ENCODE peak calls at places on chromosomes 12 and 14, in eight cellular contexts. One of them, this sample, is unnamed.
A peak's percentile ranks its signal among the peaks of the same experiment; 100 is the strongest.

GRCh38 chr12:10235761-10236631 is 23.3 kb downstream of the GABARAPL1 start:
- DNase-seq in heart left ventricle: no peak
- DNase-seq in fibroblast of pulmonary artery: peak; percentile 62
- DNase-seq in EH: peak; percentile 48
- DNase-seq in H54: peak; percentile 21
- DNase-seq in esophagus squamous epithelium: no peak
- DNase-seq in GM20000: peak; percentile 54
- DNase-seq in iris pigment epithelial cell: peak; percentile 47
- DNase-seq in this sample: no peak

GRCh38 chr12:75488553-75488952 is 8.0 kb downstream of the GLIPR1 start:
- DNase-seq in heart left ventricle: no peak
- DNase-seq in fibroblast of pulmonary artery: peak; percentile 66
- DNase-seq in EH: peak; percentile 62
- DNase-seq in H54: no peak
- DNase-seq in esophagus squamous epithelium: no peak
- DNase-seq in GM20000: no peak
- DNase-seq in iris pigment epithelial cell: peak; percentile 56
- DNase-seq in this sample: no peak

GRCh38 chr14:52299692-52300278 is 14.3 kb upstream of the PTGER2 start:
- DNase-seq in heart left ventricle: no peak
- DNase-seq in fibroblast of pulmonary artery: peak; percentile 72
- DNase-seq in EH: peak; percentile 65
- DNase-seq in H54: no peak
- DNase-seq in esophagus squamous epithelium: no peak
- DNase-seq in GM20000: peak; percentile 61
- DNase-seq in iris pigment epithelial cell: peak; percentile 66
- DNase-seq in this sample: no peak

GRCh38 chr14:104864267-104865068 is 600 bp upstream of the CEP170B start:
- DNase-seq in heart left ventricle: no peak
- DNase-seq in fibroblast of pulmonary artery: no peak
- DNase-seq in EH: no peak
- DNase-seq in H54: no peak
- DNase-seq in esophagus squamous epithelium: no peak
- DNase-seq in GM20000: no peak
- DNase-seq in iris pigment epithelial cell: no peak
- DNase-seq in this sample: no peak

GRCh38 chr12:91072931-91073330 is 15.1 kb upstream of the KERA start:
- DNase-seq in heart left ventricle: no peak
- DNase-seq in fibroblast of pulmonary artery: no peak
- DNase-seq in EH: no peak
- DNase-seq in H54: no peak
- DNase-seq in esophagus squamous epithelium: no peak
- DNase-seq in GM20000: no peak
- DNase-seq in iris pigment epithelial cell: peak; percentile 39
- DNase-seq in this sample: no peak

GRCh38 chr14:67418368-67419174 is 6.6 kb upstream of the PLEK2 start:
- DNase-seq in heart left ventricle: no peak
- DNase-seq in fibroblast of pulmonary artery: no peak
- DNase-seq in EH: peak; percentile 19
- DNase-seq in H54: no peak
- DNase-seq in esophagus squamous epithelium: no peak
- DNase-seq in GM20000: no peak
- DNase-seq in iris pigment epithelial cell: no peak
- DNase-seq in this sample: no peak

GRCh38 chr14:92458959-92459478 is 54.6 kb upstream of the RIN3 start:
- DNase-seq in heart left ventricle: no peak
- DNase-seq in fibroblast of pulmonary artery: no peak
- DNase-seq in EH: no peak
- DNase-seq in H54: no peak
- DNase-seq in esophagus squamous epithelium: no peak
- DNase-seq in GM20000: no peak
- DNase-seq in iris pigment epithelial cell: no peak
- DNase-seq in this sample: no peak

GRCh38 chr12:121894633-121895032 is 6.0 kb downstream of the PSMD9 start:
- DNase-seq in heart left ventricle: no peak
- DNase-seq in fibroblast of pulmonary artery: peak; percentile 64
- DNase-seq in EH: peak; percentile 48
- DNase-seq in H54: no peak
- DNase-seq in esophagus squamous epithelium: no peak
- DNase-seq in GM20000: no peak
- DNase-seq in iris pigment epithelial cell: peak; percentile 69
- DNase-seq in this sample: no peak

GRCh38 chr14:77307099-77307496 is 13.6 kb downstream of the POMT2 start:
- DNase-seq in heart left ventricle: no peak
- DNase-seq in fibroblast of pulmonary artery: no peak
- DNase-seq in EH: peak; percentile 65
- DNase-seq in H54: no peak
- DNase-seq in esophagus squamous epithelium: no peak
- DNase-seq in GM20000: no peak
- DNase-seq in iris pigment epithelial cell: peak; percentile 48
- DNase-seq in this sample: no peak

GRCh38 chr14:70642313-70643235 is 858 bp downstream of the TTC9 start:
- DNase-seq in heart left ventricle: no peak
- DNase-seq in fibroblast of pulmonary artery: no peak
- DNase-seq in EH: no peak
- DNase-seq in H54: no peak
- DNase-seq in esophagus squamous epithelium: no peak
- DNase-seq in GM20000: peak; percentile 70
- DNase-seq in iris pigment epithelial cell: no peak
- DNase-seq in this sample: no peak

GRCh38 chr14:59507063-59507751 is 22.9 kb downstream of the JKAMP start:
- DNase-seq in heart left ventricle: no peak
- DNase-seq in fibroblast of pulmonary artery: peak; percentile 56
- DNase-seq in EH: peak; percentile 61
- DNase-seq in H54: peak; percentile 20
- DNase-seq in esophagus squamous epithelium: no peak
- DNase-seq in GM20000: peak; percentile 43
- DNase-seq in iris pigment epithelial cell: peak; percentile 69
- DNase-seq in this sample: no peak

GRCh38 chr12:13588574-13588973 is 392.0 kb downstream of the EMP1 start:
- DNase-seq in heart left ventricle: no peak
- DNase-seq in fibroblast of pulmonary artery: no peak
- DNase-seq in EH: no peak
- DNase-seq in H54: no peak
- DNase-seq in esophagus squamous epithelium: no peak
- DNase-seq in GM20000: no peak
- DNase-seq in iris pigment epithelial cell: no peak
- DNase-seq in this sample: no peak

GRCh38 chr12:49961993-49962764 is 507 bp downstream of the AQP5 start:
- DNase-seq in heart left ventricle: no peak
- DNase-seq in fibroblast of pulmonary artery: no peak
- DNase-seq in EH: no peak
- DNase-seq in H54: no peak
- DNase-seq in esophagus squamous epithelium: no peak
- DNase-seq in GM20000: peak; percentile 41
- DNase-seq in iris pigment epithelial cell: no peak
- DNase-seq in this sample: no peak

GRCh38 chr12:41663487-41664258 is 475.6 kb downstream of the PDZRN4 start:
- DNase-seq in heart left ventricle: no peak
- DNase-seq in fibroblast of pulmonary artery: peak; percentile 13
- DNase-seq in EH: peak; percentile 32
- DNase-seq in H54: no peak
- DNase-seq in esophagus squamous epithelium: no peak
- DNase-seq in GM20000: no peak
- DNase-seq in iris pigment epithelial cell: peak; percentile 47
- DNase-seq in this sample: peak; percentile 28

GRCh38 chr12:108854055-108854452 is 3.3 kb downstream of the SSH1 start:
- DNase-seq in heart left ventricle: no peak
- DNase-seq in fibroblast of pulmonary artery: peak; percentile 96
- DNase-seq in EH: peak; percentile 96
- DNase-seq in H54: no peak
- DNase-seq in esophagus squamous epithelium: no peak
- DNase-seq in GM20000: no peak
- DNase-seq in iris pigment epithelial cell: peak; percentile 95
- DNase-seq in this sample: no peak

GRCh38 chr12:52370906-52371608 is 3.8 kb upstream of the KRT85 start:
- DNase-seq in heart left ventricle: no peak
- DNase-seq in fibroblast of pulmonary artery: peak; percentile 76
- DNase-seq in EH: peak; percentile 59
- DNase-seq in H54: no peak
- DNase-seq in esophagus squamous epithelium: no peak
- DNase-seq in GM20000: no peak
- DNase-seq in iris pigment epithelial cell: peak; percentile 28
- DNase-seq in this sample: no peak

GRCh38 chr14:23171251-23171975 is 12.0 kb downstream of the SLC7A8 start:
- DNase-seq in heart left ventricle: no peak
- DNase-seq in fibroblast of pulmonary artery: no peak
- DNase-seq in EH: peak; percentile 78
- DNase-seq in H54: no peak
- DNase-seq in esophagus squamous epithelium: no peak
- DNase-seq in GM20000: no peak
- DNase-seq in iris pigment epithelial cell: no peak
- DNase-seq in this sample: no peak

GRCh38 chr14:76955575-76956252 is 72.8 kb downstream of the IRF2BPL start:
- DNase-seq in heart left ventricle: no peak
- DNase-seq in fibroblast of pulmonary artery: peak; percentile 56
- DNase-seq in EH: peak; percentile 88
- DNase-seq in H54: no peak
- DNase-seq in esophagus squamous epithelium: no peak
- DNase-seq in GM20000: peak; percentile 66
- DNase-seq in iris pigment epithelial cell: peak; percentile 63
- DNase-seq in this sample: peak; percentile 66

GRCh38 chr12:65656904-65657351 is 167.4 kb upstream of the HMGA2 start:
- DNase-seq in heart left ventricle: no peak
- DNase-seq in fibroblast of pulmonary artery: peak; percentile 90
- DNase-seq in EH: peak; percentile 98
- DNase-seq in H54: no peak
- DNase-seq in esophagus squamous epithelium: no peak
- DNase-seq in GM20000: peak; percentile 6
- DNase-seq in iris pigment epithelial cell: peak; percentile 99
- DNase-seq in this sample: no peak

GRCh38 chr14:104870368-104871144 is 5.5 kb downstream of the CEP170B start:
- DNase-seq in heart left ventricle: peak; percentile 58
- DNase-seq in fibroblast of pulmonary artery: no peak
- DNase-seq in EH: peak; percentile 13
- DNase-seq in H54: no peak
- DNase-seq in esophagus squamous epithelium: no peak
- DNase-seq in GM20000: no peak
- DNase-seq in iris pigment epithelial cell: no peak
- DNase-seq in this sample: no peak

GRCh38 chr14:73173092-73173735 is 36.9 kb downstream of the PSEN1 start:
- DNase-seq in heart left ventricle: no peak
- DNase-seq in fibroblast of pulmonary artery: peak; percentile 82
- DNase-seq in EH: peak; percentile 56
- DNase-seq in H54: no peak
- DNase-seq in esophagus squamous epithelium: no peak
- DNase-seq in GM20000: peak; percentile 41
- DNase-seq in iris pigment epithelial cell: peak; percentile 59
- DNase-seq in this sample: no peak

GRCh38 chr12:18723752-18724151 is 14.1 kb downstream of the PLCZ1 start:
- DNase-seq in heart left ventricle: no peak
- DNase-seq in fibroblast of pulmonary artery: peak; percentile 79
- DNase-seq in EH: peak; percentile 66
- DNase-seq in H54: no peak
- DNase-seq in esophagus squamous epithelium: no peak
- DNase-seq in GM20000: no peak
- DNase-seq in iris pigment epithelial cell: peak; percentile 92
- DNase-seq in this sample: no peak

GRCh38 chr12:24864796-24865125 is 84.1 kb downstream of the BCAT1 start:
- DNase-seq in heart left ventricle: no peak
- DNase-seq in fibroblast of pulmonary artery: no peak
- DNase-seq in EH: no peak
- DNase-seq in H54: no peak
- DNase-seq in esophagus squamous epithelium: no peak
- DNase-seq in GM20000: peak; percentile 50
- DNase-seq in iris pigment epithelial cell: peak; percentile 84
- DNase-seq in this sample: no peak

GRCh38 chr12:103903979-103904378 is 26.2 kb upstream of the HSP90B1 start:
- DNase-seq in heart left ventricle: no peak
- DNase-seq in fibroblast of pulmonary artery: no peak
- DNase-seq in EH: no peak
- DNase-seq in H54: no peak
- DNase-seq in esophagus squamous epithelium: no peak
- DNase-seq in GM20000: no peak
- DNase-seq in iris pigment epithelial cell: no peak
- DNase-seq in this sample: no peak

GRCh38 chr14:22567437-22567836 is 21.6 kb downstream of the DAD1 start:
- DNase-seq in heart left ventricle: no peak
- DNase-seq in fibroblast of pulmonary artery: no peak
- DNase-seq in EH: no peak
- DNase-seq in H54: no peak
- DNase-seq in esophagus squamous epithelium: no peak
- DNase-seq in GM20000: no peak
- DNase-seq in iris pigment epithelial cell: no peak
- DNase-seq in this sample: no peak

GRCh38 chr14:54147285-54147684 is 190.7 kb upstream of the BMP4 start:
- DNase-seq in heart left ventricle: no peak
- DNase-seq in fibroblast of pulmonary artery: peak; percentile 85
- DNase-seq in EH: peak; percentile 97
- DNase-seq in H54: no peak
- DNase-seq in esophagus squamous epithelium: no peak
- DNase-seq in GM20000: no peak
- DNase-seq in iris pigment epithelial cell: peak; percentile 88
- DNase-seq in this sample: no peak

GRCh38 chr14:47675489-47676300 is at the start of gene MDGA2:
- DNase-seq in heart left ventricle: no peak
- DNase-seq in fibroblast of pulmonary artery: no peak
- DNase-seq in EH: no peak
- DNase-seq in H54: no peak
- DNase-seq in esophagus squamous epithelium: no peak
- DNase-seq in GM20000: no peak
- DNase-seq in iris pigment epithelial cell: peak; percentile 19
- DNase-seq in this sample: no peak

GRCh38 chr14:25006961-25007795 is 42.8 kb downstream of the STXBP6 start:
- DNase-seq in heart left ventricle: no peak
- DNase-seq in fibroblast of pulmonary artery: peak; percentile 92
- DNase-seq in EH: peak; percentile 96
- DNase-seq in H54: peak; percentile 16
- DNase-seq in esophagus squamous epithelium: no peak
- DNase-seq in GM20000: no peak
- DNase-seq in iris pigment epithelial cell: peak; percentile 94
- DNase-seq in this sample: no peak

GRCh38 chr12:110741795-110742717 is 635 bp downstream of the PPP1CC start:
- DNase-seq in heart left ventricle: no peak
- DNase-seq in fibroblast of pulmonary artery: peak; percentile 36
- DNase-seq in EH: peak; percentile 53
- DNase-seq in H54: no peak
- DNase-seq in esophagus squamous epithelium: no peak
- DNase-seq in GM20000: no peak
- DNase-seq in iris pigment epithelial cell: peak; percentile 50
- DNase-seq in this sample: no peak

GRCh38 chr12:118061011-118061875 is at the start of gene WSB2:
- DNase-seq in heart left ventricle: peak; percentile 88
- DNase-seq in fibroblast of pulmonary artery: peak; percentile 65
- DNase-seq in EH: peak; percentile 70
- DNase-seq in H54: peak; percentile 35
- DNase-seq in esophagus squamous epithelium: peak; percentile 8
- DNase-seq in GM20000: peak; percentile 84
- DNase-seq in iris pigment epithelial cell: peak; percentile 56
- DNase-seq in this sample: no peak

GRCh38 chr14:38138581-38139138 is 69.0 kb upstream of the SSTR1 start:
- DNase-seq in heart left ventricle: no peak
- DNase-seq in fibroblast of pulmonary artery: no peak
- DNase-seq in EH: peak; percentile 67
- DNase-seq in H54: no peak
- DNase-seq in esophagus squamous epithelium: no peak
- DNase-seq in GM20000: no peak
- DNase-seq in iris pigment epithelial cell: no peak
- DNase-seq in this sample: no peak

GRCh38 chr12:75908961-75909699 is 122.4 kb downstream of the PHLDA1 start:
- DNase-seq in heart left ventricle: peak; percentile 65
- DNase-seq in fibroblast of pulmonary artery: peak; percentile 94
- DNase-seq in EH: peak; percentile 82
- DNase-seq in H54: no peak
- DNase-seq in esophagus squamous epithelium: no peak
- DNase-seq in GM20000: no peak
- DNase-seq in iris pigment epithelial cell: peak; percentile 76
- DNase-seq in this sample: no peak

GRCh38 chr12:47270782-47271664 is 191.3 kb upstream of the AMIGO2 start:
- DNase-seq in heart left ventricle: no peak
- DNase-seq in fibroblast of pulmonary artery: peak; percentile 73
- DNase-seq in EH: peak; percentile 92
- DNase-seq in H54: peak; percentile 51
- DNase-seq in esophagus squamous epithelium: no peak
- DNase-seq in GM20000: no peak
- DNase-seq in iris pigment epithelial cell: peak; percentile 91
- DNase-seq in this sample: no peak

GRCh38 chr12:131831021-131831571 is 2.9 kb downstream of the MMP17 start:
- DNase-seq in heart left ventricle: peak; percentile 62
- DNase-seq in fibroblast of pulmonary artery: peak; percentile 22
- DNase-seq in EH: peak; percentile 52
- DNase-seq in H54: no peak
- DNase-seq in esophagus squamous epithelium: no peak
- DNase-seq in GM20000: no peak
- DNase-seq in iris pigment epithelial cell: peak; percentile 20
- DNase-seq in this sample: no peak

This sample was measured in NCI-H1417 treated with DMSO at 0.1 percent for 48 hours.